ENCODE peak calls at places on chromosomes 11 and 22, in four cellular contexts. One of them, this sample, is unnamed.

GRCh38 chr11:99614353-99614752 is 593.6 kb downstream of the CNTN5 start:
- DNase-seq in heart left ventricle: no peak
- DNase-seq in GM06990: no peak
- DNase-seq in epithelial cell of esophagus: no peak
- DNase-seq in this sample: no peak

GRCh38 chr11:13016415-13016814 is 7.3 kb downstream of the RASSF10 start:
- DNase-seq in heart left ventricle: no peak
- DNase-seq in GM06990: no peak
- DNase-seq in epithelial cell of esophagus: peak
- DNase-seq in this sample: no peak

GRCh38 chr11:106391771-106392412 is 314.4 kb downstream of the AASDHPPT start:
- DNase-seq in heart left ventricle: no peak
- DNase-seq in epithelial cell of esophagus: peak
- DNase-seq in GM06990: no peak
- DNase-seq in this sample: peak

GRCh38 chr11:106950067-106950491 is 68.2 kb downstream of the GUCY1A2 start:
- DNase-seq in GM06990: no peak
- DNase-seq in epithelial cell of esophagus: peak
- DNase-seq in heart left ventricle: no peak
- DNase-seq in this sample: no peak

GRCh38 chr11:111001986-111002616 is 243.4 kb upstream of the POU2AF2 start:
- DNase-seq in epithelial cell of esophagus: peak
- DNase-seq in heart left ventricle: no peak
- DNase-seq in GM06990: no peak
- DNase-seq in this sample: peak

GRCh38 chr11:67440229-67441081 is 2.8 kb downstream of the CORO1B start:
- DNase-seq in epithelial cell of esophagus: no peak
- DNase-seq in heart left ventricle: no peak
- DNase-seq in GM06990: no peak
- DNase-seq in this sample: no peak

GRCh38 chr11:101618691-101619090 is 34.9 kb upstream of the TRPC6 start:
- DNase-seq in GM06990: no peak
- DNase-seq in epithelial cell of esophagus: peak
- DNase-seq in heart left ventricle: no peak
- DNase-seq in this sample: peak

GRCh38 chr11:78715639-78716311 is 141.1 kb upstream of the NARS2 start:
- DNase-seq in epithelial cell of esophagus: peak
- DNase-seq in GM06990: no peak
- DNase-seq in heart left ventricle: no peak
- DNase-seq in this sample: peak

DNA sequence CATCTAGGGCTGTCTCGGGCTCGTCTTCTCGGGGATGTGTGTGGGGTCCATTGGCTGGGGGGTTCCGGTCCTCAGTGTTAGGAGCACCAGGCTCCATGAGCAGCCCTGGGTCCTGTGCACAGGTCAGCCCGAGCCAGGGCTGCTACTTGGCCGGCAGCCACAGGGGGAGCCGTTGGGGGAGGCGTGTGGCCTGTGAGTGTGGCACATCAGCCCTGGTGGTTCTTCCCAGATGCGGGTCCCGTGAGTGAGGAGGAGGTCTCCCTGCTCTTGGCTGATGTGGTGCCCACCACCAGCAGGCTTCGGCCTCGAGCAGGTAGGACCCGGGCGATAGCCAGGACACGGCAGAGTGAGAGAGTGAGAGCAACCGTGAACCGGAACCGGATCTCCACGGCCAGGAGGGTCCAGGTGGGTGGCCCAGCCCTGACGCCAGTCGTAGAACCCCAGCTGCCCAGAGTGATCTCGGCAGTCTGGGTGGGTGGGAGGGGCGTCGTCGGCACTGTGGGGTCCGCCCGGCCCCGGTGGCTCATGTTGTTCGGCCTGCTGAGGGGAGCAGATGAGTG is 18.5 kb downstream of the IRF7 start:
- DNase-seq in epithelial cell of esophagus: no peak
- DNase-seq in heart left ventricle: no peak
- DNase-seq in GM06990: no peak
- DNase-seq in this sample: no peak
- TF ChIP-seq CTCF in epithelial cell of esophagus: no peak
- TF ChIP-seq CTCF in heart left ventricle: no peak
- TF ChIP-seq CTCF in GM06990: peak
- TF ChIP-seq CTCF in this sample: no peak

GRCh38 chr22:35379146-35379993 is 1.5 kb upstream of the HMOX1 start:
- DNase-seq in GM06990: no peak
- DNase-seq in heart left ventricle: no peak
- DNase-seq in epithelial cell of esophagus: no peak
- DNase-seq in this sample: no peak

GRCh38 chr22:35378547-35379078 is 2.3 kb upstream of the HMOX1 start:
- DNase-seq in heart left ventricle: no peak
- DNase-seq in GM06990: no peak
- DNase-seq in epithelial cell of esophagus: no peak
- DNase-seq in this sample: no peak

GRCh38 chr22:35380013-35380412 is 883 bp upstream of the HMOX1 start:
- DNase-seq in GM06990: no peak
- DNase-seq in heart left ventricle: no peak
- DNase-seq in epithelial cell of esophagus: peak
- DNase-seq in this sample: no peak

GRCh38 chr22:35376728-35377472 is 4.0 kb upstream of the HMOX1 start:
- DNase-seq in heart left ventricle: peak
- DNase-seq in epithelial cell of esophagus: peak
- DNase-seq in GM06990: peak
- DNase-seq in this sample: peak

GRCh38 chr22:35377735-35378134 is 3.2 kb upstream of the HMOX1 start:
- DNase-seq in epithelial cell of esophagus: no peak
- DNase-seq in heart left ventricle: no peak
- DNase-seq in GM06990: no peak
- DNase-seq in this sample: no peak
- H3K4me3 ChIP-seq in epithelial cell of esophagus: no peak
- H3K4me3 ChIP-seq in heart left ventricle: no peak
- H3K4me3 ChIP-seq in GM06990: no peak
- H3K4me3 ChIP-seq in this sample: no peak

GRCh38 chr22:37905534-37906363 is at the start of gene MICALL1:
- DNase-seq in GM06990: peak
- DNase-seq in heart left ventricle: peak
- DNase-seq in epithelial cell of esophagus: peak
- DNase-seq in this sample: no peak
- TF ChIP-seq CTCF in GM06990: no peak
- TF ChIP-seq CTCF in heart left ventricle: peak
- TF ChIP-seq CTCF in epithelial cell of esophagus: no peak
- TF ChIP-seq CTCF in this sample: no peak

DNA sequence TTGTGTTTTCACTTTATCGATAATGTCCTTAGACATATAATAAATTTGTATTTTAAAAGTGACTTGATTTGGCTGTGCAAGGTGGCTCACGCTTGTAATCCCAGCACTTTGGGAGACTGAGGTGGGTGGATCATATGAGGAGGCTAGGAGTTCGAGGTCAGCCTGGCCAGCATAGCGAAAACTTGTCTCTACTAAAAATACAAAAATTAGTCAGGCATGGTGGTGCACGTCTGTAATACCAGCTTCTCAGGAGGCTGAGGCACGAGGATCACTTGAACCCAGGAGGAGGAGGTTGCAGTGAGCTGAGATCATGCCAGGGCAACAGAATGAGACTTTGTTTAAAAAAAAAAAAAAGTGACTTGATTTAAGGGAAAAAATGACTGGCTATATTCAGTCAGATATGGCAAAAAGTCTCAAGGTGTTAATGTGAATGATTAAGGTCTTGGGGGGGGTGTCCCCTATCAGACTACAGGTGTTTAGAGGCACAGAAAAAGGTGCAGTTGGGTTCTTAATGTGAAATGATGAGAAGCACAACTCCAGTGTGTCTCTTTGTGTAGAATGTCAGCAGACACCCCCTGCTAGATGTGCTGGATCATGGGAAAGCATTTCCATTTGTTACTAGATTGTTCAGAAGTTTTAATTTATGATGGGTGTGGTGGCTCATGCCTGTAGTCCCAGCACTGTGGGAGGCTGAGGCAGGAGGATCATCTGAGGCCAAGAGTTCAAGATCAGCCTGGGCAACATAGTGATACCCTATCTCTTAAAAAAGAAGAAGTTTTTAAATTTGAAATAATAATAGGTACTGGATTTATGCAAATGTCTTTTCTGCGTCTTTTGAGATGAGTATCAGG is 17.0 kb downstream of the NEAT1 start:
- DNase-seq in GM06990: peak
- DNase-seq in heart left ventricle: peak
- DNase-seq in epithelial cell of esophagus: peak
- DNase-seq in this sample: no peak
- H3K4me3 ChIP-seq in GM06990: no peak
- H3K4me3 ChIP-seq in heart left ventricle: no peak
- H3K4me3 ChIP-seq in epithelial cell of esophagus: no peak
- H3K4me3 ChIP-seq in this sample: no peak

GRCh38 chr11:60913793-60914619 is at the start of gene TMEM109:
- DNase-seq in GM06990: peak
- DNase-seq in heart left ventricle: peak
- DNase-seq in epithelial cell of esophagus: peak
- DNase-seq in this sample: peak

GRCh38 chr11:60914620-60915249 is 777 bp downstream of the TMEM109 start:
- DNase-seq in epithelial cell of esophagus: peak
- DNase-seq in heart left ventricle: no peak
- DNase-seq in GM06990: peak
- DNase-seq in this sample: no peak

GRCh38 chr11:60917267-60917666 is 3.3 kb downstream of the TMEM109 start:
- DNase-seq in GM06990: no peak
- DNase-seq in heart left ventricle: no peak
- DNase-seq in epithelial cell of esophagus: peak
- DNase-seq in this sample: no peak

GRCh38 chr11:60916669-60917206 is 2.8 kb downstream of the TMEM109 start:
- DNase-seq in GM06990: no peak
- DNase-seq in epithelial cell of esophagus: no peak
- DNase-seq in heart left ventricle: no peak
- DNase-seq in this sample: no peak

DNA sequence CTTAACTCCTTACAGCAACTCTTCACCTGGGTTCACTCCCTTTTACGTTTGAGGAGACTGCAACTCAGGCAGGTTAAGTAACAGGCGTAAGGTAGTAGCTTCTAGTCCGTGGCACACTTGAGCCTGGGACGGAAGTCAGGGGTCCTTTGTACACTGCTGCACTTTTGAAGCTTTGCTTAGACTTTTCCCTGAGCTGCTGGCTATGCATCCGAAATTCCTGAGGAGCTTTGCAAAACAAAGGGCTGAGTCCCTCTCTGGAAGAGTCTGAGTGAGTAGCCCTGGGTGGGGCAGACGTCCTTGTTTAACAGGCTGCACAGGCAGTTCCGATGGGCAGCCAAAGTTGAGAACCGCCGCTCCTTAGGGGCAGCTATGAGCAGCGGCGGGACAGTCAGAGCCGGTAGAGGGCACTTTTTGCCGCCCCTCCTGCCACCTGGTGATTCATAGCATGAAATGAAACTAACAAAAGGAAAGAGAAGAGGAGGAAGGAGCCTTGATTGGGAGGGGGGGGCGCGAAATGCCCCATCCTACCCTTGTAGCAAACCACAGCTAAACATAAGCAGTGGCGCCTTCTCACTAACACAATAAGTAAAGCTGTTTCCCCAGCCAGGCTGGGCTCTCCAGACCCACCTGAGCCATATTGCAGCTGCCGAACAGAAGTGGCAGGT is 1.4 kb downstream of the TMEM109 start:
- DNase-seq in GM06990: peak
- DNase-seq in heart left ventricle: peak
- DNase-seq in epithelial cell of esophagus: peak
- DNase-seq in this sample: no peak
- TF ChIP-seq CTCF in GM06990: peak
- TF ChIP-seq CTCF in heart left ventricle: peak
- TF ChIP-seq CTCF in epithelial cell of esophagus: no peak
- TF ChIP-seq CTCF in this sample: peak

GRCh38 chr11:113876798-113877672 is 1.7 kb upstream of the USP28 start:
- DNase-seq in epithelial cell of esophagus: no peak
- DNase-seq in heart left ventricle: no peak
- DNase-seq in GM06990: no peak
- DNase-seq in this sample: no peak
- H3K4me3 ChIP-seq in epithelial cell of esophagus: no peak
- H3K4me3 ChIP-seq in heart left ventricle: no peak
- H3K4me3 ChIP-seq in GM06990: peak
- H3K4me3 ChIP-seq in this sample: no peak